ENCODE peak calls at places on chromosomes 13 and 19, in seven cellular contexts. X is AG08395, A is ELF-1, J is left ventricle myocardium inferior, F is WTC11, E is foreskin fibroblast, B is Ammon's horn. R is an unnamed sample.

GRCh38 chr19:55340784-55341147 is 1.1 kb downstream of the KMT5C start:
- DNase-seq in A (peak; percentile 36), B (no peak), E (peak; percentile 40), X (no peak), F (peak; percentile 47), J (no peak), R (peak; percentile 66)

GRCh38 chr19:45653634-45654033 is 14.4 kb upstream of the GIPR start:
- DNase-seq in A (no peak), E (no peak), F (no peak), B (no peak), X (no peak), J (no peak), R (no peak)

GRCh38 chr19:29576761-29577661 is 29.1 kb upstream of the POP4 start:
- DNase-seq in A (no peak), E (peak; percentile 7), F (no peak), B (no peak), X (no peak), J (no peak), R (no peak)

GRCh38 chr19:15463865-15464371 is 426 bp downstream of the RASAL3 start:
- DNase-seq in E (no peak), J (no peak), A (no peak), X (no peak), F (peak; percentile 35), B (no peak), R (no peak)

GRCh38 chr13:99299545-99300341 is 7.5 kb downstream of the GPR183 start:
- DNase-seq in E (no peak), J (no peak), A (no peak), F (no peak), B (no peak), X (no peak), R (no peak)

GRCh38 chr19:29277107-29277506 is 64.2 kb upstream of the UQCRFS1 start:
- DNase-seq in X (peak; percentile 14), J (no peak), E (no peak), F (peak; percentile 46), B (no peak), A (peak; percentile 65), R (peak; percentile 46)

GRCh38 chr19:6396305-6396704 is 3.3 kb upstream of the GTF2F1 start:
- DNase-seq in X (no peak), E (no peak), F (no peak), J (no peak), B (no peak), A (no peak), R (no peak)

GRCh38 chr19:39915848-39916215 is 18.6 kb downstream of the FCGBP start:
- DNase-seq in B (no peak), F (no peak), E (no peak), J (no peak), A (no peak), X (no peak), R (no peak)

GRCh38 chr13:20998649-20999415 is 62.6 kb downstream of the LATS2 start:
- DNase-seq in X (no peak), J (no peak), E (no peak), A (peak; percentile 29), F (no peak), B (no peak), R (no peak)

GRCh38 chr19:1221141-1221903 is 15.7 kb downstream of the STK11 start:
- DNase-seq in X (peak; percentile 82), E (peak; percentile 82), A (no peak), F (peak; percentile 65), J (peak; percentile 79), B (peak; percentile 80), R (peak; percentile 75)

GRCh38 chr19:9009935-9010651 is at the start of gene MUC16:
- DNase-seq in J (no peak), B (no peak), X (no peak), F (no peak), A (no peak), E (no peak), R (no peak)

GRCh38 chr19:7292352-7292949 is 1.8 kb downstream of the INSR start:
- DNase-seq in B (no peak), E (no peak), F (no peak), J (no peak), X (no peak), A (no peak), R (no peak)

GRCh38 chr19:34732548-34733255 is 1.3 kb upstream of the ZNF181 start:
- DNase-seq in F (no peak), X (no peak), A (peak; percentile 22), E (no peak), B (no peak), J (no peak), R (peak; percentile 16)

GRCh38 chr13:32409561-32410440 is 18.1 kb downstream of the N4BP2L1 start:
- DNase-seq in E (peak; percentile 74), F (peak; percentile 70), A (peak; percentile 88), X (peak; percentile 42), B (peak; percentile 26), J (peak; percentile 42), R (peak; percentile 60)

GRCh38 chr19:33302175-33302973 is at the start of gene CEBPA:
- DNase-seq in F (peak; percentile 80), B (peak; percentile 87), E (peak; percentile 94), X (peak; percentile 84), A (peak; percentile 87), J (peak; percentile 78), R (peak; percentile 96)

GRCh38 chr19:49908480-49909420 is 12.1 kb upstream of the IL4I1 start:
- DNase-seq in J (no peak), X (no peak), B (no peak), E (no peak), F (no peak), A (no peak), R (no peak)

GRCh38 chr19:33547676-33548075 is 26.1 kb upstream of the PEPD start:
- DNase-seq in F (no peak), B (no peak), X (no peak), A (no peak), E (no peak), J (no peak), R (no peak)

GRCh38 chr13:35992964-35993363 is 138.2 kb downstream of the DCLK1 start:
- DNase-seq in E (peak; percentile 12), B (peak; percentile 50), J (no peak), F (no peak), A (no peak), X (no peak), R (no peak)

GRCh38 chr19:2887391-2887914 is 13.3 kb upstream of the ZNF57 start:
- DNase-seq in J (no peak), X (peak; percentile 72), A (peak; percentile 55), B (peak; percentile 81), E (peak; percentile 79), F (no peak), R (peak; percentile 66)

GRCh38 chr19:1856698-1857603 is 6.4 kb downstream of the KLF16 start:
- DNase-seq in J (peak; percentile 82), B (peak; percentile 75), F (peak; percentile 70), X (peak; percentile 84), A (peak; percentile 56), E (peak; percentile 95), R (peak; percentile 44)

GRCh38 chr13:22726721-22727120 is 454.1 kb upstream of the SGCG start:
- DNase-seq in J (no peak), X (no peak), E (no peak), F (no peak), B (no peak), A (no peak), R (peak; percentile 17)

GRCh38 chr13:97422118-97423054 is 11.6 kb upstream of the RAP2A start:
- DNase-seq in E (no peak), J (no peak), X (no peak), F (no peak), B (no peak), A (no peak), R (no peak)

GRCh38 chr13:33152389-33152788 is 133.2 kb downstream of the STARD13 start:
- DNase-seq in X (no peak), B (no peak), A (peak; percentile 18), F (no peak), E (no peak), J (no peak), R (no peak)

GRCh38 chr19:10567696-10568443 is 909 bp downstream of the CDKN2D start:
- DNase-seq in B (no peak), F (no peak), X (no peak), J (no peak), E (peak; percentile 36), A (no peak), R (no peak)

GRCh38 chr19:41426952-41427646 is at the start of gene B3GNT8:
- DNase-seq in A (peak; percentile 78), E (peak; percentile 90), J (peak; percentile 90), F (peak; percentile 89), X (peak; percentile 88), B (no peak), R (peak; percentile 95)

GRCh38 chr13:71255633-71256032 is 611.4 kb downstream of the DACH1 start:
- DNase-seq in J (no peak), F (no peak), B (no peak), E (peak; percentile 1), X (no peak), A (no peak), R (no peak)

GRCh38 chr19:41554902-41555301 is 21.1 kb upstream of the CEACAM21 start:
- DNase-seq in A (no peak), E (no peak), B (peak; percentile 59), J (no peak), X (no peak), F (no peak), R (no peak)

GRCh38 chr19:42311612-42312160 is 1.4 kb upstream of the TMEM145 start:
- DNase-seq in A (peak; percentile 28), F (peak; percentile 54), J (no peak), E (peak; percentile 30), B (no peak), X (no peak), R (peak; percentile 45)

GRCh38 chr13:93217701-93218100 is 8.9 kb upstream of the GPC6 start:
- DNase-seq in B (no peak), X (no peak), F (no peak), J (no peak), E (peak; percentile 36), A (no peak), R (no peak)

GRCh38 chr19:13530720-13531119 is 24.4 kb upstream of the CACNA1A start:
- DNase-seq in X (no peak), E (no peak), J (no peak), B (no peak), F (no peak), A (no peak), R (no peak)

GRCh38 chr19:35207391-35207871 is 21.1 kb downstream of the FAM187B start:
- DNase-seq in E (no peak), X (no peak), F (no peak), A (no peak), B (no peak), J (no peak), R (no peak)

GRCh38 chr13:112867301-112867711 is 101.7 kb upstream of the MCF2L start:
- DNase-seq in J (no peak), B (no peak), F (no peak), E (no peak), X (no peak), A (no peak), R (no peak)

GRCh38 chr13:95948646-95949045 is 104.6 kb downstream of the UGGT2 start:
- DNase-seq in X (no peak), A (no peak), E (peak; percentile 54), B (no peak), F (no peak), J (no peak), R (no peak)

GRCh38 chr13:46908511-46908910 is 11.7 kb upstream of the HTR2A start:
- DNase-seq in J (no peak), F (no peak), B (no peak), X (peak; percentile 77), A (no peak), E (peak; percentile 36), R (no peak)

GRCh38 chr19:20077791-20078463 is at the start of gene ZNF90:
- DNase-seq in X (peak; percentile 94), F (peak; percentile 95), B (peak; percentile 98), A (peak; percentile 98), E (peak; percentile 97), J (peak; percentile 92), R (peak; percentile 98)

GRCh38 chr19:2015611-2015950 is at the start of gene BTBD2:
- DNase-seq in F (no peak), X (peak; percentile 62), B (peak; percentile 89), A (no peak), E (peak; percentile 84), J (no peak), R (no peak)

GRCh38 chr19:5036733-5037681 is 68.1 kb downstream of the KDM4B start:
- DNase-seq in A (no peak), E (peak; percentile 90), X (peak; percentile 69), F (no peak), J (peak; percentile 52), B (peak; percentile 64), R (no peak)

R was measured in neural progenitor cell.